ENCODE peak calls at places on chromosomes 3 and 15, in six cellular contexts. One of them, this sample, is unnamed. For H3K4me1, the result is how much of the 10 kb centered on the place peaks cover.

GRCh38 chr3:123080864-123081562 is 14.2 kb downstream of the PDIA5 start:
- DNase-seq in left ventricle myocardium inferior: no peak
- DNase-seq in uterus: no peak
- DNase-seq in tibial artery: no peak
- DNase-seq in pancreas: no peak
- DNase-seq in astrocyte: no peak
- DNase-seq in this sample: no peak

GRCh38 chr3:46127503-46127902 is 80.6 kb downstream of the CCR1 start:
- DNase-seq in left ventricle myocardium inferior: no peak
- DNase-seq in uterus: no peak
- DNase-seq in tibial artery: no peak
- DNase-seq in pancreas: no peak
- DNase-seq in astrocyte: peak
- DNase-seq in this sample: no peak

GRCh38 chr3:196179380-196180308 is 31.6 kb downstream of the ZDHHC19 start:
- DNase-seq in left ventricle myocardium inferior: no peak
- DNase-seq in uterus: no peak
- DNase-seq in tibial artery: no peak
- DNase-seq in pancreas: peak
- DNase-seq in astrocyte: peak
- DNase-seq in this sample: peak

GRCh38 chr3:15051531-15051930 is 13.6 kb downstream of the MRPS25 start:
- DNase-seq in left ventricle myocardium inferior: no peak
- DNase-seq in uterus: no peak
- DNase-seq in tibial artery: no peak
- DNase-seq in pancreas: no peak
- DNase-seq in astrocyte: no peak
- DNase-seq in this sample: no peak

GRCh38 chr3:7144696-7145308 is 283.9 kb downstream of the GRM7 start:
- DNase-seq in left ventricle myocardium inferior: no peak
- DNase-seq in uterus: no peak
- DNase-seq in tibial artery: no peak
- DNase-seq in pancreas: no peak
- DNase-seq in astrocyte: no peak
- DNase-seq in this sample: no peak

GRCh38 chr3:65871305-65872141 is 167.2 kb downstream of the MAGI1 start:
- DNase-seq in left ventricle myocardium inferior: peak
- DNase-seq in uterus: no peak
- DNase-seq in tibial artery: peak
- DNase-seq in pancreas: peak
- DNase-seq in astrocyte: no peak
- DNase-seq in this sample: no peak

GRCh38 chr3:63693351-63693750 is 40.9 kb downstream of the SNTN start:
- DNase-seq in left ventricle myocardium inferior: no peak
- DNase-seq in uterus: no peak
- DNase-seq in tibial artery: no peak
- DNase-seq in pancreas: no peak
- DNase-seq in astrocyte: no peak
- DNase-seq in this sample: no peak

GRCh38 chr15:72503147-72503546 is 29.0 kb downstream of the ARIH1 start:
- DNase-seq in left ventricle myocardium inferior: no peak
- DNase-seq in uterus: no peak
- DNase-seq in tibial artery: no peak
- DNase-seq in pancreas: no peak
- DNase-seq in astrocyte: no peak
- DNase-seq in this sample: no peak

GRCh38 chr3:83843716-83844115 is 1115.1 kb upstream of the CADM2 start:
- DNase-seq in left ventricle myocardium inferior: no peak
- DNase-seq in uterus: no peak
- DNase-seq in tibial artery: no peak
- DNase-seq in pancreas: no peak
- DNase-seq in astrocyte: peak
- DNase-seq in this sample: no peak

GRCh38 chr3:25820372-25820771 is 30.5 kb downstream of the OXSM start:
- DNase-seq in left ventricle myocardium inferior: no peak
- DNase-seq in uterus: no peak
- DNase-seq in tibial artery: no peak
- DNase-seq in pancreas: no peak
- DNase-seq in astrocyte: peak
- DNase-seq in this sample: no peak

GRCh38 chr3:128012050-128012449 is 40.2 kb upstream of the SEC61A1 start:
- DNase-seq in left ventricle myocardium inferior: no peak
- DNase-seq in uterus: no peak
- DNase-seq in tibial artery: no peak
- DNase-seq in pancreas: no peak
- DNase-seq in astrocyte: no peak
- DNase-seq in this sample: no peak

GRCh38 chr3:151460240-151460639 is 621 bp downstream of the IGSF10 start:
- DNase-seq in left ventricle myocardium inferior: no peak
- DNase-seq in uterus: no peak
- DNase-seq in tibial artery: no peak
- DNase-seq in pancreas: no peak
- DNase-seq in astrocyte: peak
- DNase-seq in this sample: no peak
- H3K4me3 ChIP-seq in left ventricle myocardium inferior: peak
- H3K4me3 ChIP-seq in uterus: no peak
- H3K4me3 ChIP-seq in tibial artery: peak
- H3K4me3 ChIP-seq in pancreas: peak
- H3K4me3 ChIP-seq in astrocyte: no peak
- H3K4me3 ChIP-seq in this sample: peak

GRCh38 chr3:183252973-183253363 is at the start of gene B3GNT5:
- DNase-seq in left ventricle myocardium inferior: peak
- DNase-seq in uterus: peak
- DNase-seq in tibial artery: no peak
- DNase-seq in pancreas: peak
- DNase-seq in astrocyte: no peak
- DNase-seq in this sample: peak
- H3K4me1 ChIP-seq in left ventricle myocardium inferior: under half
- H3K4me1 ChIP-seq in uterus: under half
- H3K4me1 ChIP-seq in tibial artery: under half
- H3K4me1 ChIP-seq in pancreas: under half
- H3K4me1 ChIP-seq in astrocyte: under half
- H3K4me1 ChIP-seq in this sample: under half

GRCh38 chr3:113698891-113699465 is 2.5 kb upstream of the USF3 start:
- DNase-seq in left ventricle myocardium inferior: no peak
- DNase-seq in uterus: peak
- DNase-seq in tibial artery: no peak
- DNase-seq in pancreas: no peak
- DNase-seq in astrocyte: peak
- DNase-seq in this sample: peak
- H3K4me3 ChIP-seq in left ventricle myocardium inferior: peak
- H3K4me3 ChIP-seq in uterus: no peak
- H3K4me3 ChIP-seq in tibial artery: peak
- H3K4me3 ChIP-seq in pancreas: peak
- H3K4me3 ChIP-seq in astrocyte: no peak
- H3K4me3 ChIP-seq in this sample: peak

GRCh38 chr15:69725210-69725609 is 272.6 kb downstream of the RPLP1 start:
- DNase-seq in left ventricle myocardium inferior: no peak
- DNase-seq in uterus: no peak
- DNase-seq in tibial artery: no peak
- DNase-seq in pancreas: no peak
- DNase-seq in astrocyte: no peak
- DNase-seq in this sample: no peak
- H3K4me1 ChIP-seq in left ventricle myocardium inferior: under half
- H3K4me1 ChIP-seq in uterus: under half
- H3K4me1 ChIP-seq in tibial artery: under half
- H3K4me1 ChIP-seq in pancreas: under half
- H3K4me1 ChIP-seq in astrocyte: under half
- H3K4me1 ChIP-seq in this sample: half or more

DNA sequence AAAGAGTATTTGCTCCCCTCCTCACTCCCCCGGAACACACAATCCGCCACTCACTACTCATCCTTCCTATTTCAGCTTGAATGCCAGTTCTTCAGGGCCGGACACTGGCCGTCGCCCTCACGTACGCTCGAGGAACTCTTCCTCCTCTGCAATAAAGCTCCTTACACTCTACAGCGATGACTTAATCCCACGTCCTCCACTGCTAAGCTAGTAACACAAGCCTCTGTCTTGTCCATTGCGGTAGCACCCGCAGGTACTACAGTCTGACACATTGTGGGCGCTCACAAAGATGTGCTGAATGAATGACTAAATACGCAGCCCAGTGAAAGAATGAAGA is 625 bp upstream of the EPHB3 start:
- DNase-seq in left ventricle myocardium inferior: no peak
- DNase-seq in uterus: no peak
- DNase-seq in tibial artery: no peak
- DNase-seq in pancreas: no peak
- DNase-seq in astrocyte: peak
- DNase-seq in this sample: no peak
- H3K4me3 ChIP-seq in left ventricle myocardium inferior: peak
- H3K4me3 ChIP-seq in uterus: peak
- H3K4me3 ChIP-seq in tibial artery: peak
- H3K4me3 ChIP-seq in pancreas: peak
- H3K4me3 ChIP-seq in astrocyte: peak
- H3K4me3 ChIP-seq in this sample: peak

GRCh38 chr3:56771376-56771775 is 30.4 kb downstream of the ARHGEF3 start:
- DNase-seq in left ventricle myocardium inferior: no peak
- DNase-seq in uterus: no peak
- DNase-seq in tibial artery: no peak
- DNase-seq in pancreas: no peak
- DNase-seq in astrocyte: no peak
- DNase-seq in this sample: no peak
- H3K4me1 ChIP-seq in left ventricle myocardium inferior: half or more
- H3K4me1 ChIP-seq in uterus: under half
- H3K4me1 ChIP-seq in tibial artery: under half
- H3K4me1 ChIP-seq in pancreas: under half
- H3K4me1 ChIP-seq in astrocyte: under half
- H3K4me1 ChIP-seq in this sample: under half

GRCh38 chr3:180409170-180409569 is 192.8 kb upstream of the TTC14 start:
- DNase-seq in left ventricle myocardium inferior: no peak
- DNase-seq in uterus: no peak
- DNase-seq in tibial artery: no peak
- DNase-seq in pancreas: no peak
- DNase-seq in astrocyte: no peak
- DNase-seq in this sample: no peak
- H3K4me3 ChIP-seq in left ventricle myocardium inferior: no peak
- H3K4me3 ChIP-seq in uterus: no peak
- H3K4me3 ChIP-seq in tibial artery: no peak
- H3K4me3 ChIP-seq in pancreas: no peak
- H3K4me3 ChIP-seq in astrocyte: no peak
- H3K4me3 ChIP-seq in this sample: no peak

GRCh38 chr15:64847448-64847847 is 5.7 kb downstream of the PLEKHO2 start:
- DNase-seq in left ventricle myocardium inferior: no peak
- DNase-seq in uterus: no peak
- DNase-seq in tibial artery: no peak
- DNase-seq in pancreas: no peak
- DNase-seq in astrocyte: no peak
- DNase-seq in this sample: peak
- H3K4me1 ChIP-seq in left ventricle myocardium inferior: half or more
- H3K4me1 ChIP-seq in uterus: under half
- H3K4me1 ChIP-seq in tibial artery: half or more
- H3K4me1 ChIP-seq in pancreas: under half
- H3K4me1 ChIP-seq in astrocyte: under half
- H3K4me1 ChIP-seq in this sample: under half

DNA sequence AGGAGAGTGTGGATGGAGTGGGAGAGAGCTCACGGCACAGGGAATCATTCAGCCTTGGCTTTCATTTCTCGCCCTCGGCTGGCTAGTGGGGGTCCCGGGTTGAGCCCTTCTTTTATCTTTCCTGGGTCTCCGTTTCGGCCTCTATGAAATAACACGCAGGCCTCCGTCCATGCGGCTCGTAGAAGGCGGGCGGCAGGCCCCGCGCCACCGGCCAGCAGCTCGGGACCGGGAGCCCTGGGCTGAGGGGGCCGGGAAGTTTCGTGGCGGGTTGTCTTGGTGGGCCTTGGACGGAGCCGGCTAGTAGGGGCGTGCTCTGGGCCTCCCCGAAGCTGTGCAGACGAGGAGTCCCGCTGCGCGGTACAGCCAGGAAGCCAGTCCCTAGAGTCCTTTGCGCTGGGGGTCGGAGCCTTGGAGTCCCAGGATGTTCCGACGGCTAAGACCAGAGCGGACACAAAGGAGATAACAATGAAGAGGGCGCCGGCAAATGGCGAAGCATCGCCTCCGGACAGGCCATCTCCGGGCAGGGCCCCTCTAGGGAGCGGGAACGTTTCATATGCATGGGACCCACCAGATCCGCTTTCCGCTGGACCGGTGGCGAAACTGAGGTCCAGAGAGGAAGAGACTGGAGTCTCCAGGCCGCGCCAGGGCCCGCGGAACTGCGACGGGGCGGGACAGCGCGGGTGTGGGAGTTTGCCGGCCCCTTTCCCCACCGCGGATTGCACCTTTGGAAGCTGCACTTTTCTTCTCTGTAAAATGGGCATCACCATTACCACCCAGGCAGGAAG is 4.3 kb downstream of the RNU6-1 start:
- DNase-seq in left ventricle myocardium inferior: no peak
- DNase-seq in uterus: no peak
- DNase-seq in tibial artery: no peak
- DNase-seq in pancreas: no peak
- DNase-seq in astrocyte: no peak
- DNase-seq in this sample: no peak
- H3K4me3 ChIP-seq in left ventricle myocardium inferior: peak
- H3K4me3 ChIP-seq in uterus: peak
- H3K4me3 ChIP-seq in tibial artery: peak
- H3K4me3 ChIP-seq in pancreas: peak
- H3K4me3 ChIP-seq in astrocyte: peak
- H3K4me3 ChIP-seq in this sample: peak

This sample was measured in left lung.